ENCODE peak calls at places on chromosomes 11 and 22, in six cellular contexts. One of them, this sample, is unnamed.

GRCh38 chr22:46119093-46119728 is 31.1 kb upstream of the PPARA start:
- DNase-seq in naive thymus-derived CD8-positive, alpha-beta T cell: no peak
- DNase-seq in progenitor cell of endocrine pancreas: no peak
- DNase-seq in coronary artery: no peak
- DNase-seq in erythroblast: no peak
- DNase-seq in activated CD4-positive, alpha-beta T cell treated with anti-CD3 and anti-CD28 coated beads for 36 hours: no peak
- DNase-seq in this sample: no peak

GRCh38 chr22:45818130-45819085 is 146.8 kb downstream of the ATXN10 start:
- DNase-seq in naive thymus-derived CD8-positive, alpha-beta T cell: no peak
- DNase-seq in activated CD4-positive, alpha-beta T cell treated with anti-CD3 and anti-CD28 coated beads for 36 hours: no peak
- DNase-seq in erythroblast: no peak
- DNase-seq in progenitor cell of endocrine pancreas: no peak
- DNase-seq in coronary artery: no peak
- DNase-seq in this sample: no peak

GRCh38 chr11:105215528-105215927 is 76.0 kb upstream of the CARD18 start:
- DNase-seq in activated CD4-positive, alpha-beta T cell treated with anti-CD3 and anti-CD28 coated beads for 36 hours: no peak
- DNase-seq in erythroblast: no peak
- DNase-seq in naive thymus-derived CD8-positive, alpha-beta T cell: no peak
- DNase-seq in progenitor cell of endocrine pancreas: no peak
- DNase-seq in coronary artery: no peak
- DNase-seq in this sample: no peak

GRCh38 chr11:112467721-112468120 is 207.1 kb upstream of the PLET1 start:
- DNase-seq in naive thymus-derived CD8-positive, alpha-beta T cell: no peak
- DNase-seq in activated CD4-positive, alpha-beta T cell treated with anti-CD3 and anti-CD28 coated beads for 36 hours: no peak
- DNase-seq in erythroblast: no peak
- DNase-seq in coronary artery: no peak
- DNase-seq in progenitor cell of endocrine pancreas: no peak
- DNase-seq in this sample: no peak

GRCh38 chr11:76551400-76551799 is 106.6 kb downstream of the EMSY start:
- DNase-seq in naive thymus-derived CD8-positive, alpha-beta T cell: no peak
- DNase-seq in activated CD4-positive, alpha-beta T cell treated with anti-CD3 and anti-CD28 coated beads for 36 hours: no peak
- DNase-seq in erythroblast: no peak
- DNase-seq in progenitor cell of endocrine pancreas: no peak
- DNase-seq in coronary artery: no peak
- DNase-seq in this sample: no peak

GRCh38 chr11:72398058-72398758 is 36.1 kb downstream of the CLPB start:
- DNase-seq in coronary artery: no peak
- DNase-seq in activated CD4-positive, alpha-beta T cell treated with anti-CD3 and anti-CD28 coated beads for 36 hours: no peak
- DNase-seq in naive thymus-derived CD8-positive, alpha-beta T cell: no peak
- DNase-seq in progenitor cell of endocrine pancreas: no peak
- DNase-seq in erythroblast: no peak
- DNase-seq in this sample: no peak

GRCh38 chr22:50695421-50696250 is 23.0 kb downstream of the SHANK3 start:
- DNase-seq in coronary artery: no peak
- DNase-seq in progenitor cell of endocrine pancreas: no peak
- DNase-seq in activated CD4-positive, alpha-beta T cell treated with anti-CD3 and anti-CD28 coated beads for 36 hours: peak; percentile 1
- DNase-seq in naive thymus-derived CD8-positive, alpha-beta T cell: peak; percentile 43
- DNase-seq in erythroblast: no peak
- DNase-seq in this sample: no peak

GRCh38 chr22:36334838-36335603 is 52.7 kb downstream of the MYH9 start:
- DNase-seq in progenitor cell of endocrine pancreas: no peak
- DNase-seq in erythroblast: peak; percentile 81
- DNase-seq in activated CD4-positive, alpha-beta T cell treated with anti-CD3 and anti-CD28 coated beads for 36 hours: peak; percentile 67
- DNase-seq in naive thymus-derived CD8-positive, alpha-beta T cell: no peak
- DNase-seq in coronary artery: no peak
- DNase-seq in this sample: peak; percentile 51

GRCh38 chr22:38831166-38831945 is 12.5 kb downstream of the NPTXR start:
- DNase-seq in progenitor cell of endocrine pancreas: no peak
- DNase-seq in erythroblast: no peak
- DNase-seq in activated CD4-positive, alpha-beta T cell treated with anti-CD3 and anti-CD28 coated beads for 36 hours: no peak
- DNase-seq in coronary artery: no peak
- DNase-seq in naive thymus-derived CD8-positive, alpha-beta T cell: peak; percentile 3
- DNase-seq in this sample: no peak

This sample was measured in T follicular helper cell.